ENCODE peak calls at places on chromosomes 5 and 9, in nine cellular contexts. V is IMR-90, Q is spleen, N is ovary, M is breast epithelium, E is HepG2, B is HCT116, S is A549, X is NB4. A is an unnamed sample.

GRCh38 chr9:134304712-134305111 is 21.5 kb upstream of the RXRA start:
- DNase-seq in S (no peak), Q (peak), N (no peak), B (no peak), X (no peak), M (no peak), V (no peak), E (no peak), A (no peak)

GRCh38 chr9:79242489-79242888 is 329.3 kb upstream of the TLE4 start:
- DNase-seq in E (no peak), S (no peak), V (no peak), X (peak), Q (no peak), B (no peak), M (no peak), N (no peak), A (no peak)

GRCh38 chr5:89043676-89044075 is 160.7 kb upstream of the MEF2C start:
- DNase-seq in B (no peak), X (no peak), M (no peak), S (no peak), N (no peak), Q (no peak), V (peak), E (peak), A (no peak)

GRCh38 chr5:119378075-119378699 is 22.4 kb downstream of the TNFAIP8 start:
- DNase-seq in B (no peak), N (no peak), X (no peak), Q (no peak), M (no peak), V (peak), S (no peak), E (no peak), A (no peak)

GRCh38 chr5:73482383-73483193 is 15.7 kb upstream of the BTF3 start:
- DNase-seq in M (no peak), X (no peak), V (peak), E (no peak), S (no peak), B (no peak), N (no peak), Q (no peak), A (no peak)

GRCh38 chr5:172276214-172276613 is 7.3 kb downstream of the UBTD2 start:
- DNase-seq in M (no peak), Q (no peak), N (no peak), V (peak), S (peak), B (no peak), E (peak), X (no peak), A (no peak)

GRCh38 chr5:103264529-103264928 is 6.0 kb downstream of the MACIR start:
- DNase-seq in S (no peak), X (no peak), E (no peak), V (no peak), N (no peak), Q (no peak), B (no peak), M (no peak), A (no peak)

GRCh38 chr9:98365227-98365669 is 109.8 kb upstream of the TBC1D2 start:
- DNase-seq in B (peak), M (no peak), V (peak), N (no peak), Q (no peak), E (peak), S (peak), X (peak), A (no peak)

GRCh38 chr5:55680353-55680752 is 31.8 kb downstream of the SLC38A9 start:
- DNase-seq in S (no peak), B (no peak), V (no peak), X (no peak), N (no peak), E (no peak), M (no peak), Q (no peak), A (no peak)

GRCh38 chr9:119003882-119004617 is 365.2 kb downstream of the BRINP1 start:
- DNase-seq in Q (no peak), N (no peak), V (no peak), X (no peak), B (no peak), E (no peak), M (no peak), S (no peak), A (no peak)

GRCh38 chr5:126419102-126419501 is 4.1 kb upstream of the GRAMD2B start:
- DNase-seq in V (no peak), B (no peak), Q (no peak), M (no peak), X (no peak), N (no peak), S (no peak), E (no peak), A (no peak)

GRCh38 chr5:126428421-126428820 is 5.2 kb downstream of the GRAMD2B start:
- DNase-seq in S (no peak), X (no peak), V (no peak), Q (no peak), N (no peak), E (no peak), B (no peak), M (no peak), A (no peak)

GRCh38 chr5:126422994-126423788 is at the start of gene GRAMD2B:
- DNase-seq in B (peak), S (peak), V (peak), M (peak), Q (peak), X (peak), N (peak), E (peak), A (peak)
- TF ChIP-seq POLR2A in B (peak), S (peak), V (peak), M (peak), Q (no peak), X (no peak), N (peak), E (peak), A (no peak)

GRCh38 chr5:149999359-149999758 is 1.1 kb downstream of the TIGD6 start:
- DNase-seq in Q (no peak), S (no peak), X (no peak), N (no peak), V (no peak), M (no peak), B (no peak), E (no peak), A (no peak)

GRCh38 chr5:149999866-150000260 is 591 bp downstream of the TIGD6 start:
- DNase-seq in S (no peak), Q (no peak), X (no peak), E (no peak), N (no peak), V (no peak), M (no peak), B (no peak), A (no peak)

GRCh38 chr5:150000990-150001659 is 586 bp downstream of the HMGXB3 start:
- DNase-seq in X (peak), E (no peak), B (no peak), Q (peak), N (no peak), M (no peak), V (peak), S (peak), A (peak)

GRCh38 chr5:150001660-150002493 is 1.3 kb downstream of the HMGXB3 start:
- DNase-seq in X (peak), M (no peak), S (peak), B (peak), N (no peak), V (peak), Q (no peak), E (peak), A (no peak)

GRCh38 chr5:150000261-150000989 is at the start of the genes HMGXB3 and TIGD6:
- DNase-seq in X (peak), B (peak), Q (peak), E (peak), N (peak), M (peak), S (peak), V (peak), A (peak)
- TF ChIP-seq CTCF in X (no peak), B (no peak), Q (no peak), E (peak), N (peak), M (no peak), S (no peak), V (no peak), A (no peak)

DNA sequence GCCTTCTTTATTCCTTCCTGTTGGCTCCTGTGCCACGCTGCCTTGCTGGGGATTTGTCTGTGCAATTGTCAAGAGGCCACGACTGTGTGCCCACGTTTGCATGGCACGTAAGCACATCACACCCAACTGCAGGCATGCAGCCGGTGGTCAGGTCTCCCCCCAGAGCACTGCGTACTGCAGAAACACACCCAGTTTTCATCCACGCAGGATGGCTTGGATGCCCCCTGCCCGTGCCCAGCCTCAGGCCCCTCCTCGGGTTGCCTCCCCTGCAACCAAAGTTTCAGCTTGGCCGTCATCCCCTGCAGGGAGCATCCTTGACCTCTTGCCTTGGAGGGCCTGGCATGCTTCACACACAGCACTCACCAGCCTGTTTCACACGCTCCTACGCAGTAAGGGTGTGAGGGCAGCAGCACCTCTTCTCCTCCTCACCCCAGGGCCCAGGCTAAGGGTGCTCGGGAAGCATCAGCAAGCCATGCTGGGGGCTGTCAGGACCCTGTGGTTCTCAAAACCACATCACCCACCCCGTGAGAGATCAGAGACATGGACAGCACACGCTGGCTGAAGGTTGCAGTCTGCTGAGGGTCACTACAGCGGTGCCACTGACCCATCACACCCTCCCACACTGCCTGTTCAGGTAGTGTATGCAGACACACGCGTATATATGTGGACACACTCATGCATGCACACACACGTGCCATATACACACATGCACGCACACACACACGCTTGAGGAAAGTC is 3.1 kb downstream of the MRPL36 start:
- DNase-seq in E (no peak), N (no peak), B (no peak), M (no peak), X (no peak), S (no peak), V (no peak), Q (no peak), A (no peak)
- TF ChIP-seq POLR2A in E (no peak), N (no peak), B (no peak), M (no peak), X (no peak), S (no peak), V (no peak), Q (no peak), A (no peak)

GRCh38 chr9:109166171-109166770 is 778 bp downstream of the FRRS1L start:
- DNase-seq in N (no peak), M (no peak), X (no peak), E (no peak), S (no peak), B (no peak), V (no peak), Q (no peak), A (no peak)
- TF ChIP-seq CTCF in N (no peak), M (no peak), X (no peak), E (no peak), S (no peak), B (no peak), V (no peak), Q (no peak), A (no peak)

GRCh38 chr5:41869739-41870620 is at the start of gene OXCT1:
- DNase-seq in M (peak), V (peak), E (peak), Q (peak), X (peak), S (peak), N (peak), B (peak), A (peak)
- TF ChIP-seq POLR2A in M (peak), V (peak), E (no peak), Q (no peak), X (no peak), S (no peak), N (peak), B (peak), A (no peak)

GRCh38 chr5:176319827-176320554 is 41.6 kb downstream of the KIAA1191 start:
- DNase-seq in B (peak), Q (no peak), N (no peak), M (no peak), V (peak), E (peak), X (peak), S (peak), A (no peak)
- TF ChIP-seq CTCF in B (no peak), Q (no peak), N (no peak), M (peak), V (no peak), E (peak), X (peak), S (peak), A (no peak)

GRCh38 chr5:79990598-79991507 is at the start of gene MTX3:
- DNase-seq in V (peak), E (peak), N (peak), X (no peak), B (peak), Q (peak), M (peak), S (peak), A (peak)
- TF ChIP-seq POLR2A in V (peak), E (peak), N (peak), X (no peak), B (peak), Q (no peak), M (no peak), S (peak), A (no peak)

GRCh38 chr9:137084526-137084925 is 2.3 kb upstream of the MAN1B1 start:
- DNase-seq in M (no peak), X (no peak), Q (peak), S (no peak), B (no peak), E (no peak), V (no peak), N (peak), A (no peak)

GRCh38 chr9:137088121-137088520 is 1.3 kb downstream of the MAN1B1 start:
- DNase-seq in E (no peak), M (no peak), X (no peak), V (no peak), B (no peak), N (no peak), S (no peak), Q (no peak), A (no peak)

GRCh38 chr9:137085918-137086530 is 761 bp upstream of the MAN1B1 start:
- DNase-seq in X (no peak), E (no peak), Q (peak), N (no peak), V (no peak), S (peak), M (peak), B (no peak), A (no peak)

GRCh38 chr9:137087409-137087925 is 682 bp downstream of the MAN1B1 start:
- DNase-seq in B (no peak), E (no peak), N (no peak), S (no peak), M (no peak), V (no peak), X (peak), Q (no peak), A (no peak)

GRCh38 chr9:137086531-137087408 is at the start of gene MAN1B1:
- DNase-seq in S (peak), M (peak), B (peak), X (peak), Q (peak), V (peak), E (peak), N (peak), A (peak)
- TF ChIP-seq CTCF in S (no peak), M (peak), B (no peak), X (no peak), Q (no peak), V (no peak), E (peak), N (no peak), A (no peak)

GRCh38 chr9:113598451-113598850 is 134.9 kb downstream of the RGS3 start:
- DNase-seq in S (no peak), E (no peak), X (no peak), M (no peak), N (no peak), V (no peak), Q (peak), B (no peak), A (no peak)
- TF ChIP-seq POLR2A in S (no peak), E (no peak), X (no peak), M (no peak), N (no peak), V (no peak), Q (no peak), B (no peak), A (no peak)

GRCh38 chr5:17185776-17186175 is 31.7 kb upstream of the BASP1 start:
- DNase-seq in N (no peak), V (peak), X (peak), M (peak), S (no peak), Q (no peak), E (no peak), B (no peak), A (peak)
- TF ChIP-seq CTCF in N (no peak), V (no peak), X (no peak), M (no peak), S (no peak), Q (no peak), E (no peak), B (no peak), A (no peak)